ENCODE peak calls at places on chromosomes 16 and 17, in five cellular contexts. Z, K, W, G and O are unnamed samples.

GRCh38 chr16:27232061-27232841 is 28.9 kb downstream of the KDM8 start:
- DNase-seq in Z (no peak), K (peak), W (no peak), G (no peak), O (no peak)

GRCh38 chr16:67674851-67675578 is 8.4 kb downstream of the C16orf86 start:
- DNase-seq in Z (no peak), K (no peak), W (no peak), G (no peak), O (no peak)

GRCh38 chr16:22347100-22347820 is 27.2 kb downstream of the CDR2 start:
- DNase-seq in Z (no peak), K (no peak), W (no peak), G (no peak), O (no peak)

GRCh38 chr17:36599546-36600250 is 1.7 kb upstream of the MRM1 start:
- DNase-seq in Z (no peak), K (no peak), W (no peak), G (no peak), O (no peak)

GRCh38 chr17:53680745-53681144 is 142.0 kb upstream of the KIF2B start:
- DNase-seq in Z (no peak), K (no peak), W (no peak), G (no peak), O (no peak)

GRCh38 chr17:81510798-81511549 is 1.6 kb downstream of the ACTG1 start:
- DNase-seq in Z (no peak), K (peak), W (no peak), G (peak), O (peak)

GRCh38 chr16:80509872-80510271 is 30.9 kb upstream of the DYNLRB2 start:
- DNase-seq in Z (no peak), K (no peak), W (no peak), G (no peak), O (no peak)

GRCh38 chr16:49513040-49513439 is 139.4 kb downstream of the C16orf78 start:
- DNase-seq in Z (no peak), K (peak), W (no peak), G (peak), O (no peak)

GRCh38 chr17:72591500-72592241 is 470.9 kb downstream of the SOX9 start:
- DNase-seq in Z (no peak), K (no peak), W (peak), G (peak), O (peak)

GRCh38 chr16:19265531-19265930 is 20.0 kb upstream of the CLEC19A start:
- DNase-seq in Z (no peak), K (no peak), W (no peak), G (no peak), O (no peak)

GRCh38 chr16:73186752-73187151 is 138.8 kb upstream of the ZFHX3 start:
- DNase-seq in Z (no peak), K (no peak), W (no peak), G (no peak), O (no peak)

GRCh38 chr16:73185737-73186136 is 137.8 kb upstream of the ZFHX3 start:
- DNase-seq in Z (no peak), K (no peak), W (no peak), G (no peak), O (no peak)

GRCh38 chr16:73179671-73180370 is 131.9 kb upstream of the ZFHX3 start:
- DNase-seq in Z (peak), K (peak), W (no peak), G (no peak), O (no peak)

GRCh38 chr16:73187163-73187562 is 139.2 kb upstream of the ZFHX3 start:
- DNase-seq in Z (no peak), K (no peak), W (peak), G (no peak), O (no peak)

DNA sequence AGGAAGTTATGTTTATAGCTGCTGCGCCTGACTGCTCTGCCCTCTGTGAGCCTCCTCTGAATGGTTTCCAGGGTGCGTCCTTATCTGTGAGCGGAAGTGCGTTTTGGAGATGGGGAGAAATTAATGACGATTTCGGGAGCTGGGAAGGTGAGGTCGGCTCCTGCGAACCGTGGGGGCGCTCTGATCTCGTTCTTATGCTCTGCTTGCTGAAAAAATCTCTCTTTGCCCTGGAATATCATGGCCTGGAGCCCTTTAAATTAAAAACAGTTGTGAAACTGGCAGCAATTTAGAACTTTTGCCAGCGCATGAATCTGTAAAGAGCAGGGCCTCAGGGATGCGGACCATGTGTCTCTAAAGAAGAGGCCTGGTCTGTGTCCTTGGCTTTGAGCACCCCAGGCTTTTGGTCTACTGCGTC is 135.8 kb upstream of the ZFHX3 start:
- DNase-seq in Z (peak), K (no peak), W (no peak), G (peak), O (peak)
- TF ChIP-seq CTCF in Z (no peak), K (no peak), W (no peak), G (peak), O (peak)

GRCh38 chr17:46847204-46848191 is 3.9 kb upstream of the WNT9B start:
- DNase-seq in Z (no peak), K (no peak), W (peak), G (no peak), O (no peak)

GRCh38 chr17:46851029-46851741 is at the start of gene WNT9B:
- DNase-seq in Z (no peak), K (no peak), W (peak), G (no peak), O (no peak)

GRCh38 chr17:46848534-46848933 is 2.8 kb upstream of the WNT9B start:
- DNase-seq in Z (no peak), K (no peak), W (no peak), G (no peak), O (no peak)

GRCh38 chr17:46853896-46854444 is 2.6 kb downstream of the WNT9B start:
- DNase-seq in Z (no peak), K (no peak), W (no peak), G (peak), O (no peak)

DNA sequence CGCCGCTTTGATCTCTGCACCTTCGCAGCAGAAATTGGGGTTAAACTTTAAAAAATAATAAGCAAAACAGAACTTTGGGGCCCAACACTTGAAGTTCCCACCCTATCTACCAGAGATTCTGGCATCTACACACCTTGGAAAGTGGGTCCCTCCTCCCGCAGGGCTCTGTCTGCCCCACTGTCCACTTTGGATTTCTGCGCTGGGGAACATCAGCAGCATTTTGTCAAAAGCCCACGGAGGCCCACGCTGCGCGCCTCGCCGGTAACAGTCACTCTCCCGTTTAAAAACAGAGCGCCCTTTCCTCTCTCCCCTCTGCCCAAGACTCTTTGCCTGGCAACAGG is 725 bp upstream of the WNT9B start:
- DNase-seq in Z (no peak), K (no peak), W (no peak), G (no peak), O (no peak)
- TF ChIP-seq CTCF in Z (no peak), K (no peak), W (no peak), G (no peak), O (no peak)

GRCh38 chr16:51640196-51640595 is 489.1 kb upstream of the SALL1 start:
- DNase-seq in Z (no peak), K (no peak), W (no peak), G (no peak), O (no peak)
- TF ChIP-seq CTCF in Z (no peak), K (no peak), W (no peak), G (no peak), O (no peak)

DNA sequence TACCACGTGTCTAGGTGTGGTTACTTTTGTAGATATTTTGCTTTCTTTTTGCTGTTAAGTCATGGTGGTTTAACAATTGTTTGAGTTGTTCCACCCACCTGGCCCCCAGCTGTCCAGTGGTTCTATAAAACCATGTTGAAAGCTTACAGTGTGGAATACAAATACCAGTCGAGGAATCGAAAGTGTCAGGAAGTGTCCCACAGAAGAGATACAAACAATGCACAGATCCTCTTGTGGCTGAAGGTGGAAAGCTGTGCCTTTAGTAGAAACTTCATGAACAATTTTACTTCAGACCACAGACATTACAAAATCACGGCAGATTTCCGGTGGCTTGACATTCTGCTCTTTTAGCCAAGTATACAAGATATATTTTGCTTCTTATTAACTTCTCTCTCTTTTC is 782.4 kb upstream of the SOX9 start:
- DNase-seq in Z (no peak), K (no peak), W (no peak), G (peak), O (peak)
- TF ChIP-seq CTCF in Z (no peak), K (no peak), W (no peak), G (peak), O (no peak)

GRCh38 chr16:35909351-35909954 is 2450.0 kb downstream of the TP53TG3F start:
- DNase-seq in Z (no peak), K (no peak), W (no peak), G (no peak), O (no peak)

GRCh38 chr16:35906440-35906839 is 2447.0 kb downstream of the TP53TG3F start:
- DNase-seq in Z (no peak), K (no peak), W (no peak), G (no peak), O (no peak)

GRCh38 chr16:35910409-35910808 is 2451.0 kb downstream of the TP53TG3F start:
- DNase-seq in Z (no peak), K (no peak), W (no peak), G (no peak), O (no peak)

GRCh38 chr16:35908152-35908551 is 2448.7 kb downstream of the TP53TG3F start:
- DNase-seq in Z (no peak), K (no peak), W (no peak), G (no peak), O (no peak)

DNA sequence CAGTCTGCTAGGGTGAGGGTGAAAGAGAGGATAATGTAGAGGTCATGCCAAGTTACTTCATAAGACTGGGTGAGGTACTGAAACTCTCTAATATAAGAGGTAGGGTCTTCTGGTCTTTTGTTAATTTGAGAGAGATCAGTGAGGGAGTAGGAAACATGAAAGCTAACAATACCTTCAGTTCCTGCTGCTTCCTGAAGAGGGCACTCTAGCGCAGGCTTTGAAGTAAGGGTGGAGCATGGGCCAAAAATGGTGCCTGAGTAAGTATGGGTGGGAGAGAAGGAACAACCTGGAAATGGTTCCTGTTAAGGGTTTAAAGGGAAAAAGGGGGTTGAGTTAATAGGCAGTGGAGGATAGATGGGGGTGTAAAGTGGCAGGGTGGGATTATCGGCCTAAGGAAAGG is 2449.5 kb downstream of the TP53TG3F start:
- DNase-seq in Z (no peak), K (no peak), W (no peak), G (no peak), O (no peak)
- TF ChIP-seq CTCF in Z (no peak), K (peak), W (no peak), G (peak), O (no peak)